ENCODE peak calls at places on chromosomes 6 and 20, in eight cellular contexts. P is activated T-helper 1 cell treated with anti-CD3 and anti-CD28 coated beads, Interleukin-2, amount 50 U/mL, for 16 hours; X is activated T-cell treated with anti-CD3 and anti-CD28 coated beads, Interleukin-2, amount 50 U/mL, for 72 hours; E is T follicular helper cell; U is NCI-H460; K is erythroblast; Y is activated CD8-positive, alpha-beta memory T cell treated with anti-CD3 and anti-CD28 coated beads, Interleukin-2, amount 10 ng/mL, durations not matched to agents 7 days and 5 days; H is caudate nucleus. T is an unnamed sample.

GRCh38 chr20:61397146-61397545 is 145.1 kb downstream of the CDH4 start:
- DNase-seq in X (no peak), U (no peak), E (no peak), H (no peak), K (no peak), P (no peak), Y (no peak), T (no peak)

GRCh38 chr20:4150095-4150492 is 134.7 kb upstream of the RNF24 start:
- DNase-seq in H (no peak), X (no peak), U (no peak), P (no peak), K (no peak), Y (no peak), E (no peak), T (no peak)

GRCh38 chr6:128954308-128955043 is 71.5 kb downstream of the LAMA2 start:
- DNase-seq in E (no peak), X (no peak), K (no peak), Y (no peak), P (no peak), H (no peak), U (no peak), T (no peak)

GRCh38 chr6:7200598-7201443 is 93.1 kb downstream of the RREB1 start:
- DNase-seq in U (no peak), H (no peak), K (peak), Y (no peak), P (no peak), E (no peak), X (no peak), T (no peak)

GRCh38 chr6:135299256-135299655 is 118.1 kb downstream of the MYB start:
- DNase-seq in H (no peak), U (no peak), Y (no peak), P (no peak), K (no peak), E (no peak), X (no peak), T (no peak)

GRCh38 chr6:39281312-39281980 is 32.8 kb downstream of the KCNK17 start:
- DNase-seq in X (no peak), P (no peak), Y (no peak), U (no peak), E (no peak), H (no peak), K (no peak), T (no peak)

GRCh38 chr6:15417811-15418210 is 171.9 kb downstream of the JARID2 start:
- DNase-seq in H (no peak), U (no peak), K (no peak), P (no peak), E (no peak), Y (peak), X (peak), T (peak)

GRCh38 chr6:19836799-19837510 is at the start of gene ID4:
- DNase-seq in U (no peak), P (no peak), K (no peak), H (peak), Y (no peak), X (no peak), E (no peak), T (no peak)

GRCh38 chr6:20402181-20403079 is 751 bp downstream of the E2F3 start:
- DNase-seq in P (peak), X (peak), H (peak), E (peak), Y (peak), U (peak), K (peak), T (peak)

GRCh38 chr20:5734559-5735137 is 15.6 kb upstream of the SHLD1 start:
- DNase-seq in E (no peak), H (no peak), Y (no peak), P (no peak), X (no peak), U (no peak), K (peak), T (no peak)

GRCh38 chr6:36025260-36025931 is 955 bp upstream of the SLC26A8 start:
- DNase-seq in U (no peak), P (no peak), E (no peak), Y (no peak), K (no peak), X (no peak), H (no peak), T (no peak)

GRCh38 chr6:46419576-46420002 is 71.7 kb downstream of the RCAN2 start:
- DNase-seq in X (peak), Y (peak), P (no peak), H (peak), K (peak), E (no peak), U (peak), T (peak)

GRCh38 chr6:4188801-4189200 is 53.4 kb upstream of the ECI2 start:
- DNase-seq in U (no peak), E (no peak), Y (no peak), H (no peak), P (no peak), X (no peak), K (no peak), T (no peak)

GRCh38 chr6:157241411-157241979 is 81.8 kb downstream of the TMEM242 start:
- DNase-seq in P (no peak), U (no peak), Y (no peak), X (no peak), E (no peak), K (no peak), H (no peak), T (no peak)

GRCh38 chr20:45780159-45780558 is 11.5 kb downstream of the WFDC3 start:
- DNase-seq in K (no peak), Y (no peak), E (no peak), P (no peak), H (no peak), U (no peak), X (no peak), T (no peak)

GRCh38 chr6:33632603-33633039 is 11.5 kb downstream of the ITPR3 start:
- DNase-seq in X (peak), U (no peak), P (peak), H (no peak), Y (peak), E (peak), K (peak), T (peak)

GRCh38 chr20:62212309-62212708 is 7.8 kb downstream of the HRH3 start:
- DNase-seq in U (no peak), E (no peak), K (no peak), P (no peak), X (no peak), H (no peak), Y (no peak), T (no peak)